ENCODE peak calls at places on chromosomes 6 and 20, in seven cellular contexts. One of them, this sample, is unnamed.

GRCh38 chr20:1122388-1123315 is 4.2 kb downstream of the PSMF1 start:
- DNase-seq in esophagus squamous epithelium: no peak
- DNase-seq in heart right ventricle: peak; percentile 33
- DNase-seq in upper lobe of right lung: peak; percentile 73
- DNase-seq in colonic mucosa: peak; percentile 75
- DNase-seq in neural progenitor cell: no peak
- DNase-seq in tibial artery: no peak
- DNase-seq in this sample: no peak

GRCh38 chr20:40582531-40582930 is 106.5 kb downstream of the MAFB start:
- DNase-seq in esophagus squamous epithelium: no peak
- DNase-seq in heart right ventricle: no peak
- DNase-seq in upper lobe of right lung: no peak
- DNase-seq in colonic mucosa: peak; percentile 48
- DNase-seq in neural progenitor cell: no peak
- DNase-seq in tibial artery: no peak
- DNase-seq in this sample: peak; percentile 13

GRCh38 chr20:5848711-5849505 is 98.7 kb downstream of the SHLD1 start:
- DNase-seq in esophagus squamous epithelium: no peak
- DNase-seq in heart right ventricle: no peak
- DNase-seq in upper lobe of right lung: no peak
- DNase-seq in colonic mucosa: no peak
- DNase-seq in neural progenitor cell: no peak
- DNase-seq in tibial artery: no peak
- DNase-seq in this sample: no peak

GRCh38 chr6:161374971-161375873 is 101.4 kb upstream of the AGPAT4 start:
- DNase-seq in esophagus squamous epithelium: no peak
- DNase-seq in heart right ventricle: peak; percentile 48
- DNase-seq in upper lobe of right lung: peak; percentile 89
- DNase-seq in colonic mucosa: peak; percentile 76
- DNase-seq in neural progenitor cell: peak; percentile 41
- DNase-seq in tibial artery: peak; percentile 84
- DNase-seq in this sample: peak; percentile 78

GRCh38 chr20:47009784-47010183 is 115.1 kb downstream of the EYA2 start:
- DNase-seq in esophagus squamous epithelium: no peak
- DNase-seq in heart right ventricle: no peak
- DNase-seq in upper lobe of right lung: no peak
- DNase-seq in colonic mucosa: no peak
- DNase-seq in neural progenitor cell: no peak
- DNase-seq in tibial artery: no peak
- DNase-seq in this sample: no peak

GRCh38 chr20:58691773-58692578 is 624 bp upstream of the NPEPL1 start:
- DNase-seq in esophagus squamous epithelium: no peak
- DNase-seq in heart right ventricle: peak; percentile 53
- DNase-seq in upper lobe of right lung: peak; percentile 86
- DNase-seq in colonic mucosa: peak; percentile 34
- DNase-seq in neural progenitor cell: no peak
- DNase-seq in tibial artery: peak; percentile 79
- DNase-seq in this sample: peak; percentile 87

GRCh38 chr6:113690255-113690956 is 166.7 kb upstream of the MARCKS start:
- DNase-seq in esophagus squamous epithelium: no peak
- DNase-seq in heart right ventricle: no peak
- DNase-seq in upper lobe of right lung: no peak
- DNase-seq in colonic mucosa: no peak
- DNase-seq in neural progenitor cell: no peak
- DNase-seq in tibial artery: no peak
- DNase-seq in this sample: no peak

GRCh38 chr6:18025591-18025990 is 38.2 kb upstream of the KIF13A start:
- DNase-seq in esophagus squamous epithelium: no peak
- DNase-seq in heart right ventricle: no peak
- DNase-seq in upper lobe of right lung: no peak
- DNase-seq in colonic mucosa: no peak
- DNase-seq in neural progenitor cell: no peak
- DNase-seq in tibial artery: no peak
- DNase-seq in this sample: no peak

GRCh38 chr6:145028144-145028818 is 707.0 kb downstream of the EPM2A start:
- DNase-seq in esophagus squamous epithelium: no peak
- DNase-seq in heart right ventricle: no peak
- DNase-seq in upper lobe of right lung: no peak
- DNase-seq in colonic mucosa: peak; percentile 39
- DNase-seq in neural progenitor cell: peak; percentile 59
- DNase-seq in tibial artery: no peak
- DNase-seq in this sample: no peak

GRCh38 chr6:126102358-126102757 is 116.0 kb downstream of the TRMT11 start:
- DNase-seq in esophagus squamous epithelium: no peak
- DNase-seq in heart right ventricle: no peak
- DNase-seq in upper lobe of right lung: no peak
- DNase-seq in colonic mucosa: no peak
- DNase-seq in neural progenitor cell: peak; percentile 60
- DNase-seq in tibial artery: no peak
- DNase-seq in this sample: no peak

GRCh38 chr6:126103993-126104392 is 117.7 kb downstream of the TRMT11 start:
- DNase-seq in esophagus squamous epithelium: no peak
- DNase-seq in heart right ventricle: no peak
- DNase-seq in upper lobe of right lung: no peak
- DNase-seq in colonic mucosa: no peak
- DNase-seq in neural progenitor cell: no peak
- DNase-seq in tibial artery: no peak
- DNase-seq in this sample: no peak

GRCh38 chr6:126094411-126094810 is 108.1 kb downstream of the TRMT11 start:
- DNase-seq in esophagus squamous epithelium: no peak
- DNase-seq in heart right ventricle: no peak
- DNase-seq in upper lobe of right lung: no peak
- DNase-seq in colonic mucosa: no peak
- DNase-seq in neural progenitor cell: no peak
- DNase-seq in tibial artery: no peak
- DNase-seq in this sample: no peak

GRCh38 chr6:126100386-126100785 is 114.0 kb downstream of the TRMT11 start:
- DNase-seq in esophagus squamous epithelium: no peak
- DNase-seq in heart right ventricle: no peak
- DNase-seq in upper lobe of right lung: no peak
- DNase-seq in colonic mucosa: no peak
- DNase-seq in neural progenitor cell: no peak
- DNase-seq in tibial artery: no peak
- DNase-seq in this sample: no peak
- H3K27me3 ChIP-seq in esophagus squamous epithelium: no peaks in the 10 kb centered on the region
- H3K27me3 ChIP-seq in heart right ventricle: no peaks in the 10 kb centered on the region
- H3K27me3 ChIP-seq in upper lobe of right lung: no peaks in the 10 kb centered on the region
- H3K27me3 ChIP-seq in colonic mucosa: no peaks in the 10 kb centered on the region
- H3K27me3 ChIP-seq in neural progenitor cell: no peaks in the 10 kb centered on the region
- H3K27me3 ChIP-seq in tibial artery: no peaks in the 10 kb centered on the region
- H3K27me3 ChIP-seq in this sample: no peaks in the 10 kb centered on the region

DNA sequence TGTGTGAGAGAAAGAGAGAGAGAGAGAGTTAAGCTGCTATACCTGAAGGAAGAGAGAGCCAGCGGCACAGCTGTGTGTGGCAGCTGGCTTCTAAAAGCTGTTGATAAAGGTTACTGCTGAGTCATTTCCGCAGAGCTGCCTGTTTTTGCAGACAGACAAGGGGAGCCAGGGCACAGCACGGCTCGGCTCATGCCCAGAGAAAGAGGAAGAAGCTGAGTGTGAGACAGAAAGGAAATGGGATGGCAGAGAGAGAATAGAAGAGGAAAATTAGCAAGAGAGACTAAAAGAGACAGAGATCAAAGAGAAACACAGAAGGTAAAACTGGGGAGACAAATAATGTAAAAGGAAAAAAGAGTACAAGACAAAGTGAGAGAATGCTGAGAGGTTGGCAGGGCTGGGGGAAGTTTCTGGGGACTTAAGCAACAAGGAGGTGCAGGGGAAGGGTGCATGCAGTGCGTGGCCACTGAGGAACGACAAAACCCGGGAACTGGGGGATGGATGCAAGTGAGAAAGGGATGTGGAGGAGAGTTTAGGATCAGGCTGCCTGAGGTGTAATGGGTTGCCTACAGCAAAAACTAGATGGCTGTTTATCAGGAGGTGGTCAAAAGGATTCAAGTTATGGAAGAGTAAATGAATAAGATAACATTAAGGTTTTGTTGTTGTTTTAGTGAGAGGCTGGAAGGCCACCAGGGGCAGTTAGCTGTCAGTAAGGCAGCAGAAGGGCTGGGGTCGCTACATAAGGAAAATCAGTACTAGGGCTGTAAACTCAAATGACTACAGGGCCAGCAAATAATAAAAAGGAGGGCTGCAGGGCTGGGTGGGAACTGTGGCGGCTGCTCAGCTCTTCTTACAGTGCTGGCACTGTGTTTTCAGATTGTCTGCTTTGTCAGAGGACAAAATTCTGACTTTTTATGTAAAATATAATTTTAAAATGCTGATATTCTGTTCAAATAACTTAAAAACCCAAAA is 22.9 kb downstream of the HLA-A start:
- DNase-seq in esophagus squamous epithelium: peak; percentile 63
- DNase-seq in heart right ventricle: peak; percentile 71
- DNase-seq in upper lobe of right lung: peak; percentile 81
- DNase-seq in colonic mucosa: peak; percentile 87
- DNase-seq in neural progenitor cell: peak; percentile 81
- DNase-seq in tibial artery: peak; percentile 87
- DNase-seq in this sample: peak; percentile 85
- TF ChIP-seq CTCF in esophagus squamous epithelium: no peak
- TF ChIP-seq CTCF in heart right ventricle: no peak
- TF ChIP-seq CTCF in upper lobe of right lung: no peak
- TF ChIP-seq CTCF in colonic mucosa: no peak
- TF ChIP-seq CTCF in neural progenitor cell: no peak
- TF ChIP-seq CTCF in tibial artery: no peak
- TF ChIP-seq CTCF in this sample: no peak

GRCh38 chr20:61982240-61982950 is 83.3 kb downstream of the TAF4 start:
- DNase-seq in esophagus squamous epithelium: no peak
- DNase-seq in heart right ventricle: no peak
- DNase-seq in upper lobe of right lung: no peak
- DNase-seq in colonic mucosa: no peak
- DNase-seq in neural progenitor cell: no peak
- DNase-seq in tibial artery: no peak
- DNase-seq in this sample: no peak

GRCh38 chr20:61986762-61987321 is 78.8 kb downstream of the TAF4 start:
- DNase-seq in esophagus squamous epithelium: no peak
- DNase-seq in heart right ventricle: no peak
- DNase-seq in upper lobe of right lung: no peak
- DNase-seq in colonic mucosa: no peak
- DNase-seq in neural progenitor cell: no peak
- DNase-seq in tibial artery: no peak
- DNase-seq in this sample: no peak

GRCh38 chr20:61982951-61983315 is 82.7 kb downstream of the TAF4 start:
- DNase-seq in esophagus squamous epithelium: no peak
- DNase-seq in heart right ventricle: no peak
- DNase-seq in upper lobe of right lung: no peak
- DNase-seq in colonic mucosa: no peak
- DNase-seq in neural progenitor cell: no peak
- DNase-seq in tibial artery: no peak
- DNase-seq in this sample: no peak

GRCh38 chr20:61983965-61984364 is 81.7 kb downstream of the TAF4 start:
- DNase-seq in esophagus squamous epithelium: no peak
- DNase-seq in heart right ventricle: no peak
- DNase-seq in upper lobe of right lung: no peak
- DNase-seq in colonic mucosa: no peak
- DNase-seq in neural progenitor cell: no peak
- DNase-seq in tibial artery: no peak
- DNase-seq in this sample: no peak

GRCh38 chr20:61985096-61985495 is 80.6 kb downstream of the TAF4 start:
- DNase-seq in esophagus squamous epithelium: no peak
- DNase-seq in heart right ventricle: no peak
- DNase-seq in upper lobe of right lung: no peak
- DNase-seq in colonic mucosa: no peak
- DNase-seq in neural progenitor cell: no peak
- DNase-seq in tibial artery: no peak
- DNase-seq in this sample: no peak
- H3K9me3 ChIP-seq in esophagus squamous epithelium: no peaks in the 10 kb centered on the region
- H3K9me3 ChIP-seq in heart right ventricle: no peaks in the 10 kb centered on the region
- H3K9me3 ChIP-seq in upper lobe of right lung: no peaks in the 10 kb centered on the region
- H3K9me3 ChIP-seq in colonic mucosa: no peaks in the 10 kb centered on the region
- H3K9me3 ChIP-seq in neural progenitor cell: no peaks in the 10 kb centered on the region
- H3K9me3 ChIP-seq in tibial artery: no peaks in the 10 kb centered on the region
- H3K9me3 ChIP-seq in this sample: no peaks in the 10 kb centered on the region

GRCh38 chr6:397056-397455 is 5.5 kb downstream of the IRF4 start:
- DNase-seq in esophagus squamous epithelium: no peak
- DNase-seq in heart right ventricle: no peak
- DNase-seq in upper lobe of right lung: no peak
- DNase-seq in colonic mucosa: no peak
- DNase-seq in neural progenitor cell: no peak
- DNase-seq in tibial artery: no peak
- DNase-seq in this sample: no peak

GRCh38 chr6:396126-396520 is 4.6 kb downstream of the IRF4 start:
- DNase-seq in esophagus squamous epithelium: no peak
- DNase-seq in heart right ventricle: no peak
- DNase-seq in upper lobe of right lung: no peak
- DNase-seq in colonic mucosa: no peak
- DNase-seq in neural progenitor cell: no peak
- DNase-seq in tibial artery: no peak
- DNase-seq in this sample: no peak

GRCh38 chr6:398065-398464 is 6.5 kb downstream of the IRF4 start:
- DNase-seq in esophagus squamous epithelium: no peak
- DNase-seq in heart right ventricle: no peak
- DNase-seq in upper lobe of right lung: no peak
- DNase-seq in colonic mucosa: no peak
- DNase-seq in neural progenitor cell: no peak
- DNase-seq in tibial artery: no peak
- DNase-seq in this sample: no peak

GRCh38 chr6:398558-399078 is 7.1 kb downstream of the IRF4 start:
- DNase-seq in esophagus squamous epithelium: no peak
- DNase-seq in heart right ventricle: no peak
- DNase-seq in upper lobe of right lung: no peak
- DNase-seq in colonic mucosa: no peak
- DNase-seq in neural progenitor cell: no peak
- DNase-seq in tibial artery: no peak
- DNase-seq in this sample: no peak

DNA sequence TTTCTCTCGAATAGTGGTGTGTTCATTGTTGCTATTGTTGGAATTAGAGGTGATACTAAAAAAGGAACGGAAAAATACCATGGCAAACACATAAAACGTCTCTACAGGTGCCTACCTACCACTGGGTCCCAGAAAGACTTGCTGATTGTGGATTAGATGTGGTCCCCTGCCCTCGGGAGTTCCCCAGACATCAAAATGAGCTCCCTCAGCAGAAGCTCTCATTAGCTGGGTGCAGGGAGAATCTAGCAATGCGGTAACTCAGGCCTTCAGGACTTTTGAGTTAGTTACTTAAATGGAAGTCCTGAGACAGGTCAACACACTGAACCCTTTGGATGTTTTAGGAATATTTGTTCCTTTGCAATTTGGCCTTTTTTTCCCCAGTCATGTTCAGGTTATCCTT is 6.1 kb downstream of the IRF4 start:
- DNase-seq in esophagus squamous epithelium: no peak
- DNase-seq in heart right ventricle: no peak
- DNase-seq in upper lobe of right lung: no peak
- DNase-seq in colonic mucosa: no peak
- DNase-seq in neural progenitor cell: no peak
- DNase-seq in tibial artery: no peak
- DNase-seq in this sample: no peak
- H3K27me3 ChIP-seq in esophagus squamous epithelium: peaks cover 66% of the 10 kb centered on the region
- H3K27me3 ChIP-seq in heart right ventricle: peaks cover 35% of the 10 kb centered on the region
- H3K27me3 ChIP-seq in upper lobe of right lung: peaks cover 27% of the 10 kb centered on the region
- H3K27me3 ChIP-seq in colonic mucosa: peaks cover 24% of the 10 kb centered on the region
- H3K27me3 ChIP-seq in neural progenitor cell: peaks cover 61% of the 10 kb centered on the region
- H3K27me3 ChIP-seq in tibial artery: no peaks in the 10 kb centered on the region
- H3K27me3 ChIP-seq in this sample: peaks cover 14% of the 10 kb centered on the region